ENCODE peak calls at places on chromosomes 16 and 17, in nine cellular contexts. F is HCT116, I is spleen, A is esophagus squamous epithelium, P is IMR-90, V is pancreas, H is ascending aorta, Y is RWPE2, Z is fibroblast of lung. T is an unnamed sample.

GRCh38 chr17:82435103-82435502 is 15.4 kb downstream of the CYBC1 start:
- DNase-seq in F (no peak), P (peak), I (peak), Y (no peak), H (no peak), A (no peak), V (no peak), Z (peak), T (no peak)

GRCh38 chr17:16491703-16492612 is at the start of gene LRRC75A:
- DNase-seq in V (peak), F (no peak), I (peak), P (peak), Y (no peak), H (no peak), A (no peak), Z (peak), T (no peak)

GRCh38 chr17:27396045-27396444 is 60.2 kb upstream of the KSR1 start:
- DNase-seq in A (no peak), H (no peak), F (no peak), V (no peak), I (no peak), Z (no peak), Y (no peak), P (no peak), T (no peak)

GRCh38 chr16:84503751-84504395 is 586 bp downstream of the MEAK7 start:
- DNase-seq in H (no peak), F (no peak), I (peak), Z (peak), Y (peak), V (no peak), P (peak), A (no peak), T (no peak)

GRCh38 chr16:50861926-50862325 is 120.0 kb downstream of the CYLD start:
- DNase-seq in P (peak), V (no peak), Z (peak), H (no peak), I (no peak), A (no peak), F (peak), Y (no peak), T (no peak)

GRCh38 chr16:52621651-52622050 is 74.7 kb upstream of the TOX3 start:
- DNase-seq in V (no peak), I (no peak), P (no peak), A (no peak), F (no peak), H (no peak), Y (no peak), Z (no peak), T (no peak)

GRCh38 chr17:45950888-45951287 is 48.2 kb upstream of the STH start:
- DNase-seq in Z (no peak), V (no peak), H (no peak), F (no peak), P (no peak), I (no peak), A (no peak), Y (no peak), T (no peak)

GRCh38 chr16:83245061-83245460 is 562.7 kb upstream of the HSBP1 start:
- DNase-seq in A (no peak), P (peak), H (no peak), Y (no peak), I (no peak), Z (peak), V (no peak), F (no peak), T (no peak)

GRCh38 chr16:87661561-87661960 is 59.3 kb downstream of the JPH3 start:
- DNase-seq in V (no peak), Y (no peak), A (no peak), F (no peak), I (no peak), Z (peak), P (peak), H (no peak), T (no peak)

GRCh38 chr17:79023886-79024771 is at the start of gene C1QTNF1:
- DNase-seq in H (peak), P (peak), Z (no peak), Y (peak), I (peak), V (peak), F (no peak), A (no peak), T (no peak)

GRCh38 chr17:80036715-80037477 is 454 bp downstream of the CCDC40 start:
- DNase-seq in P (no peak), H (peak), A (no peak), Y (no peak), F (no peak), V (peak), I (peak), Z (peak), T (no peak)

GRCh38 chr16:84504420-84505248 is at the start of gene MEAK7:
- DNase-seq in F (peak), A (peak), Z (peak), V (peak), P (peak), I (peak), H (peak), Y (peak), T (peak)

GRCh38 chr16:3642397-3643094 is 11.9 kb upstream of the DNASE1 start:
- DNase-seq in H (peak), P (no peak), Y (no peak), V (no peak), A (no peak), I (peak), Z (peak), F (peak), T (no peak)

GRCh38 chr16:56999409-57000270 is 10.3 kb downstream of the NLRC5 start:
- DNase-seq in Y (no peak), V (no peak), F (no peak), H (no peak), A (no peak), Z (no peak), I (peak), P (no peak), T (no peak)

GRCh38 chr17:5881849-5882248 is 188.3 kb upstream of the WSCD1 start:
- DNase-seq in V (no peak), P (no peak), Y (no peak), A (no peak), H (no peak), F (no peak), Z (no peak), I (no peak), T (no peak)
- TF ChIP-seq CTCF in V (no peak), P (no peak), Y (no peak), A (no peak), H (no peak), F (no peak), Z (no peak), I (no peak), T (no peak)

GRCh38 chr16:29992371-29992967 is 2.9 kb downstream of the HIRIP3 start:
- DNase-seq in H (no peak), I (no peak), A (no peak), Y (no peak), P (peak), Z (peak), F (no peak), V (no peak), T (no peak)

GRCh38 chr16:29994613-29995329 is 646 bp downstream of the HIRIP3 start:
- DNase-seq in P (peak), H (no peak), Z (peak), V (peak), F (no peak), I (peak), A (no peak), Y (peak), T (no peak)

GRCh38 chr16:29995330-29995910 is at the start of gene HIRIP3:
- DNase-seq in V (peak), F (peak), H (peak), Z (peak), P (peak), A (peak), I (peak), Y (peak), T (peak)

GRCh38 chr16:29993191-29993902 is 2.1 kb downstream of the HIRIP3 start:
- DNase-seq in P (no peak), A (no peak), I (peak), V (no peak), Y (no peak), Z (no peak), H (no peak), F (no peak), T (no peak)

GRCh38 chr16:29993903-29994612 is 1.4 kb downstream of the HIRIP3 start:
- DNase-seq in V (no peak), I (no peak), F (no peak), P (no peak), Z (no peak), Y (no peak), H (no peak), A (no peak), T (no peak)
- H3K4me3 ChIP-seq in V (no peak), I (no peak), F (peak), P (no peak), Z (no peak), Y (no peak), H (no peak), A (peak), T (peak)

DNA sequence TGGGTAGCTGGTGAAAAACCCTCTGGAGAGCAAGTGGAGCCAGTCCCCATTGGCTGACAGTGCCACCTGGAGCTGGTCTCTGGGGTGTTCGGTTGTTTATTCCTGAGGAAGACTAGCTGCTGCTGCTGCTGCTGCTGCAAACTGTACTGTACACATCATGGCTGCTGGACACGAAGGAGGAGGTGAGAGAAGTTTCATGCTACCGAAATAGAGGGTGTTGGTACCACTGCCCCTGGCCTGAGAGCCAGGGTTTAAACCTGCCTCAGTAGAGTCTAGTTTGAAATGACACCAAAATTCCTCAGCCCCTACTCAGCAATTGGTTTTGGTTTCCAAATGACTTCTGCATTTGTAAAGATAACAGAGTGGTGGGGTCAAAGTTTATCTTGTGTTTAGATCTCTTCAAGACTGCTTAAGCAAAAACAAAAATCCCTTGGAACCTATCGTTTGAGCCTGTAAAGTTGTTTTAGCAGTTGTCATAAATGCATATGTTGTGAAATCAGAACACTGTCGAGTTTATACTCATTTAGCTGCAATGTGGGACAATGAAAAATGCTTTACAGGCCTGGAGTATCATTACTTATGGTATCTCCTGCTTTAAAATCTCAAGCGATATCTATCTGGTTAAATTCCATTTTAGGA is 40.8 kb downstream of the CYB5B start:
- DNase-seq in P (peak), V (no peak), Z (peak), F (no peak), H (no peak), I (no peak), Y (no peak), A (no peak), T (no peak)
- TF ChIP-seq CTCF in P (no peak), V (no peak), Z (no peak), F (no peak), H (no peak), I (no peak), Y (no peak), A (no peak), T (no peak)

GRCh38 chr16:79393121-79393520 is 207.4 kb downstream of the MAF start:
- DNase-seq in Y (no peak), P (no peak), A (no peak), I (no peak), H (no peak), V (no peak), Z (no peak), F (no peak), T (no peak)
- H3K4me3 ChIP-seq in Y (no peak), P (no peak), A (no peak), I (no peak), H (no peak), V (no peak), Z (no peak), F (no peak), T (no peak)

GRCh38 chr16:68434654-68435210 is 13.6 kb downstream of the SMPD3 start:
- DNase-seq in Y (no peak), P (no peak), V (no peak), Z (no peak), A (no peak), F (no peak), H (no peak), I (no peak), T (no peak)

GRCh38 chr16:68433316-68433715 is 15.0 kb downstream of the SMPD3 start:
- DNase-seq in A (no peak), F (no peak), Y (no peak), I (no peak), Z (no peak), P (no peak), V (no peak), H (no peak), T (no peak)

GRCh38 chr16:68432701-68433100 is 15.6 kb downstream of the SMPD3 start:
- DNase-seq in I (no peak), V (no peak), P (no peak), Z (no peak), Y (no peak), A (no peak), H (no peak), F (no peak), T (no peak)

GRCh38 chr16:68436581-68436980 is 11.7 kb downstream of the SMPD3 start:
- DNase-seq in I (no peak), P (no peak), Z (no peak), F (peak), H (no peak), Y (no peak), A (no peak), V (no peak), T (no peak)
- TF ChIP-seq CTCF in I (no peak), P (no peak), Z (no peak), F (peak), H (no peak), Y (no peak), A (no peak), V (no peak), T (peak)

GRCh38 chr17:50465635-50466034 is 3.0 kb downstream of the CHAD start:
- DNase-seq in I (no peak), A (no peak), F (no peak), Y (no peak), V (no peak), P (no peak), H (no peak), Z (no peak), T (no peak)

GRCh38 chr17:50464736-50465135 is 3.9 kb downstream of the CHAD start:
- DNase-seq in I (peak), Y (peak), P (no peak), H (no peak), V (no peak), A (no peak), Z (no peak), F (no peak), T (no peak)

GRCh38 chr17:50462446-50462845 is 6.2 kb downstream of the CHAD start:
- DNase-seq in I (no peak), Y (no peak), F (no peak), Z (no peak), P (no peak), A (no peak), V (no peak), H (no peak), T (no peak)

GRCh38 chr17:50465171-50465570 is 3.5 kb downstream of the CHAD start:
- DNase-seq in P (no peak), H (no peak), F (no peak), I (peak), A (no peak), V (no peak), Z (no peak), Y (no peak), T (no peak)

GRCh38 chr17:50464121-50464520 is 4.6 kb downstream of the CHAD start:
- DNase-seq in H (no peak), I (peak), Z (no peak), V (no peak), P (no peak), F (no peak), Y (no peak), A (no peak), T (no peak)
- H3K4me3 ChIP-seq in H (no peak), I (no peak), Z (no peak), V (no peak), P (no peak), F (no peak), Y (no peak), A (no peak), T (no peak)

GRCh38 chr17:61619953-61620352 is 28.9 kb upstream of the NACA2 start:
- DNase-seq in V (no peak), P (no peak), A (no peak), I (no peak), F (no peak), Y (no peak), Z (no peak), H (no peak), T (no peak)

GRCh38 chr17:61619493-61619892 is 28.5 kb upstream of the NACA2 start:
- DNase-seq in Y (no peak), Z (no peak), A (no peak), F (peak), H (no peak), I (no peak), P (no peak), V (no peak), T (no peak)

GRCh38 chr17:61616783-61617182 is 25.8 kb upstream of the NACA2 start:
- DNase-seq in V (no peak), F (no peak), H (no peak), P (no peak), Y (no peak), Z (no peak), A (no peak), I (no peak), T (no peak)

GRCh38 chr17:61618950-61619349 is 27.9 kb upstream of the NACA2 start:
- DNase-seq in F (no peak), Y (no peak), H (no peak), V (no peak), A (no peak), I (no peak), Z (no peak), P (no peak), T (no peak)

DNA sequence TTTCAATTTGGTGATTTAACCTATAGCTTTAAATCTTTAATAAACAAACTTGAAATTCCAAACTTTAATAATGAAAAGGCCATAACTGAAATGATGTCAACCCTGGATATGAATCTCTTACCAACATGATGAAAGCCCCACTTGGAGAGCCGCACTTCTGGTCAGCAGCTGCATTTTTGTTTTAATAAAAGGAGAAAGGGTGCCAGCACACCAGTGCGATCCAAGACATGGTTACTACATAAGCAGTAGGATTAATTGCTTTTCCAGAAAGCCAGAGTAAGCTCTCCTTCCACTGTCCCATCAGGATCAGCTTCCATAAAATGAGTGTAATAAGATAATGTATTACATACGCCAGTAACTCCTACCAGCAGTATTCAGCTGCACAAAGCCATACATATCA is 26.2 kb upstream of the NACA2 start:
- DNase-seq in F (no peak), Z (no peak), V (no peak), H (no peak), A (no peak), Y (no peak), I (no peak), P (peak), T (no peak)
- TF ChIP-seq CTCF in F (no peak), Z (no peak), V (no peak), H (no peak), A (no peak), Y (no peak), I (no peak), P (no peak), T (no peak)